ENCODE peak calls at places on chromosomes 7 and 10, in six cellular contexts. Q is effector memory CD8-positive, alpha-beta T cell; L is cardiac muscle cell; P is activated T-cell treated with anti-CD3 and anti-CD28 coated beads, Interleukin-2, amount 50 U/mL, for 1 hour; N is hypothalamus; S is foreskin fibroblast. X is an unnamed sample.

GRCh38 chr7:79317728-79318127 is 135.7 kb downstream of the MAGI2 start:
- DNase-seq in Q (no peak), L (peak; percentile 80), P (no peak), N (no peak), S (peak; percentile 80), X (peak; percentile 62)

GRCh38 chr7:82700739-82701138 is 257.2 kb upstream of the CACNA2D1 start:
- DNase-seq in Q (no peak), L (no peak), P (no peak), N (no peak), S (no peak), X (no peak)

GRCh38 chr10:118445535-118445934 is 103.4 kb upstream of the FAM204A start:
- DNase-seq in Q (no peak), L (no peak), P (no peak), N (no peak), S (no peak), X (no peak)

GRCh38 chr7:31126976-31127375 is 74.9 kb downstream of the ADCYAP1R1 start:
- DNase-seq in Q (no peak), L (peak; percentile 37), P (no peak), N (no peak), S (peak; percentile 14), X (no peak)

GRCh38 chr7:106646256-106646655 is 14.7 kb downstream of the CCDC71L start:
- DNase-seq in Q (no peak), L (no peak), P (no peak), N (no peak), S (no peak), X (no peak)

GRCh38 chr7:131738066-131738465 is 181.6 kb upstream of the PODXL start:
- DNase-seq in Q (no peak), L (no peak), P (no peak), N (no peak), S (no peak), X (no peak)

GRCh38 chr10:99775850-99776249 is 6.6 kb upstream of the ABCC2 start:
- DNase-seq in Q (no peak), L (peak; percentile 76), P (no peak), N (no peak), S (peak; percentile 72), X (peak; percentile 77)

GRCh38 chr7:91519241-91520200 is 255.3 kb downstream of the FZD1 start:
- DNase-seq in Q (no peak), L (peak; percentile 51), P (no peak), N (no peak), S (no peak), X (no peak)

GRCh38 chr7:25856056-25856780 is 295.8 kb upstream of the NFE2L3 start:
- DNase-seq in Q (no peak), L (no peak), P (no peak), N (no peak), S (no peak), X (no peak)

GRCh38 chr7:90966346-90966745 is 297.9 kb upstream of the FZD1 start:
- DNase-seq in Q (no peak), L (no peak), P (no peak), N (no peak), S (no peak), X (no peak)

GRCh38 chr10:51879238-51879637 is 179.8 kb upstream of the CSTF2T start:
- DNase-seq in Q (no peak), L (peak; percentile 96), P (no peak), N (no peak), S (peak; percentile 96), X (peak; percentile 98)

GRCh38 chr7:92633211-92633906 is 43.2 kb upstream of the FAM133B start:
- DNase-seq in Q (no peak), L (peak; percentile 93), P (no peak), N (peak; percentile 11), S (peak; percentile 83), X (peak; percentile 83)

GRCh38 chr7:2572101-2572842 is 13.5 kb downstream of the IQCE start:
- DNase-seq in Q (no peak), L (peak; percentile 62), P (no peak), N (no peak), S (no peak), X (no peak)

GRCh38 chr7:25633420-25633819 is 405.1 kb upstream of the NPVF start:
- DNase-seq in Q (no peak), L (no peak), P (no peak), N (no peak), S (no peak), X (no peak)

GRCh38 chr10:60414111-60414510 is 24.4 kb upstream of the ANK3 start:
- DNase-seq in Q (no peak), L (peak; percentile 31), P (no peak), N (no peak), S (no peak), X (no peak)

GRCh38 chr10:133261726-133262325 is 14.8 kb downstream of the ADAM8 start:
- DNase-seq in Q (peak; percentile 70), L (peak; percentile 74), P (peak; percentile 88), N (peak; percentile 87), S (peak; percentile 54), X (no peak)

GRCh38 chr10:56522166-56522565 is 161.1 kb upstream of the ZWINT start:
- DNase-seq in Q (no peak), L (no peak), P (no peak), N (no peak), S (no peak), X (no peak)

GRCh38 chr10:13003781-13004180 is 2.3 kb upstream of the CCDC3 start:
- DNase-seq in Q (no peak), L (no peak), P (no peak), N (no peak), S (no peak), X (no peak)

GRCh38 chr10:97498841-97499560 is at the start of gene UBTD1:
- DNase-seq in Q (peak; percentile 46), L (peak; percentile 61), P (peak; percentile 65), N (no peak), S (peak; percentile 41), X (peak; percentile 16)

GRCh38 chr10:13351340-13351915 is 3.3 kb upstream of the SEPHS1 start:
- DNase-seq in Q (peak; percentile 23), L (no peak), P (peak; percentile 40), N (no peak), S (no peak), X (no peak)

GRCh38 chr7:127900735-127901685 is 130.2 kb downstream of the LRRC4 start:
- DNase-seq in Q (no peak), L (no peak), P (no peak), N (no peak), S (no peak), X (no peak)